ENCODE peak calls at places on chromosome 5, in five cellular contexts. One of them, this sample, is unnamed.

GRCh38 chr5:149605998-149606721 is 24.9 kb downstream of the ARHGEF37 start:
- DNase-seq in WTC11: no peak
- DNase-seq in HCT116: peak; percentile 90
- DNase-seq in H1: no peak
- DNase-seq in GM12878: peak; percentile 81
- DNase-seq in this sample: no peak

GRCh38 chr5:16025681-16026080 is 153.9 kb downstream of the MARCHF11 start:
- DNase-seq in WTC11: no peak
- DNase-seq in HCT116: no peak
- DNase-seq in H1: no peak
- DNase-seq in GM12878: no peak
- DNase-seq in this sample: no peak

GRCh38 chr5:119274767-119275130 is 81.1 kb upstream of the TNFAIP8 start:
- DNase-seq in WTC11: no peak
- DNase-seq in HCT116: peak; percentile 18
- DNase-seq in H1: no peak
- DNase-seq in GM12878: no peak
- DNase-seq in this sample: no peak

GRCh38 chr5:76807296-76807695 is 11.5 kb upstream of the F2RL1 start:
- DNase-seq in WTC11: no peak
- DNase-seq in HCT116: no peak
- DNase-seq in H1: no peak
- DNase-seq in GM12878: no peak
- DNase-seq in this sample: no peak

GRCh38 chr5:178215263-178216002 is 11.1 kb downstream of the HNRNPAB start:
- DNase-seq in WTC11: no peak
- DNase-seq in HCT116: no peak
- DNase-seq in H1: no peak
- DNase-seq in GM12878: no peak
- DNase-seq in this sample: no peak

GRCh38 chr5:120297621-120298020 is 166.5 kb upstream of the PRR16 start:
- DNase-seq in WTC11: no peak
- DNase-seq in HCT116: no peak
- DNase-seq in H1: no peak
- DNase-seq in GM12878: no peak
- DNase-seq in this sample: no peak

GRCh38 chr5:1172670-1173404 is 28.6 kb upstream of the SLC6A19 start:
- DNase-seq in WTC11: no peak
- DNase-seq in HCT116: no peak
- DNase-seq in H1: no peak
- DNase-seq in GM12878: no peak
- DNase-seq in this sample: no peak

GRCh38 chr5:74212336-74212735 is 428.2 kb downstream of the ENC1 start:
- DNase-seq in WTC11: peak; percentile 67
- DNase-seq in HCT116: peak; percentile 26
- DNase-seq in H1: peak; percentile 57
- DNase-seq in GM12878: no peak
- DNase-seq in this sample: peak; percentile 59

GRCh38 chr5:106843812-106844416 is 826.8 kb downstream of the EFNA5 start:
- DNase-seq in WTC11: no peak
- DNase-seq in HCT116: peak; percentile 13
- DNase-seq in H1: no peak
- DNase-seq in GM12878: no peak
- DNase-seq in this sample: peak; percentile 48

GRCh38 chr5:132230871-132231270 is 3.2 kb upstream of the P4HA2 start:
- DNase-seq in WTC11: no peak
- DNase-seq in HCT116: no peak
- DNase-seq in H1: no peak
- DNase-seq in GM12878: no peak
- DNase-seq in this sample: no peak

GRCh38 chr5:154202379-154203260 is 12.1 kb downstream of the GALNT10 start:
- DNase-seq in WTC11: no peak
- DNase-seq in HCT116: no peak
- DNase-seq in H1: no peak
- DNase-seq in GM12878: no peak
- DNase-seq in this sample: no peak

GRCh38 chr5:68330564-68330963 is 115.0 kb downstream of the PIK3R1 start:
- DNase-seq in WTC11: no peak
- DNase-seq in HCT116: no peak
- DNase-seq in H1: no peak
- DNase-seq in GM12878: no peak
- DNase-seq in this sample: no peak
- TF ChIP-seq SP1 in WTC11: no peak
- TF ChIP-seq SP1 in HCT116: no peak
- TF ChIP-seq SP1 in H1: no peak
- TF ChIP-seq SP1 in GM12878: no peak
- TF ChIP-seq SP1 in this sample: no peak

DNA sequence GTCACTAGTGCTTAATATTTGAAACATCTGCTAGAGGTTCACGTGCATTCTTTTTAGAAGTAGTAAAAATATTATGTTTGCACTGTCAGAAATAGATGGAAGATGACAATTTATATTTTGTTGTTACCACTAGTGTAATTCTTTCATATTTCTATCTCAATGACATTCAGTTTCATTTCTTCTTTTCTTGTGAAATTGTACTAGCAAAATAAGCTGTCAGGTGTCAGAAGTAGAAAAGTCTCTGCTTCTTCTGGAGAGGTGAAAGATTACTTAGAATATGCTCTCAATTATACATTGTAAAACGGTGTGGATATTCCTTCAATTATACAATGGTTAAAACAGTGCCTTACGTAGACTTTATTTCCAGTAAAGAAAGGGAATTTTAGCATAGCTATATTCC is 395.4 kb downstream of the CSNK1G3 start:
- DNase-seq in WTC11: no peak
- DNase-seq in HCT116: no peak
- DNase-seq in H1: no peak
- DNase-seq in GM12878: no peak
- DNase-seq in this sample: no peak
- TF ChIP-seq SP1 in WTC11: no peak
- TF ChIP-seq SP1 in HCT116: no peak
- TF ChIP-seq SP1 in H1: no peak
- TF ChIP-seq SP1 in GM12878: no peak
- TF ChIP-seq SP1 in this sample: no peak

GRCh38 chr5:39624268-39624886 is 199.6 kb upstream of the DAB2 start:
- DNase-seq in WTC11: no peak
- DNase-seq in HCT116: peak; percentile 58
- DNase-seq in H1: no peak
- DNase-seq in GM12878: peak; percentile 11
- DNase-seq in this sample: no peak
- TF ChIP-seq SP1 in WTC11: no peak
- TF ChIP-seq SP1 in HCT116: peak; percentile 85
- TF ChIP-seq SP1 in H1: no peak
- TF ChIP-seq SP1 in GM12878: no peak
- TF ChIP-seq SP1 in this sample: no peak

GRCh38 chr5:9239071-9239470 is 306.8 kb downstream of the SEMA5A start:
- DNase-seq in WTC11: no peak
- DNase-seq in HCT116: no peak
- DNase-seq in H1: no peak
- DNase-seq in GM12878: no peak
- DNase-seq in this sample: no peak
- TF ChIP-seq SP1 in WTC11: no peak
- TF ChIP-seq SP1 in HCT116: no peak
- TF ChIP-seq SP1 in H1: no peak
- TF ChIP-seq SP1 in GM12878: no peak
- TF ChIP-seq SP1 in this sample: no peak

DNA sequence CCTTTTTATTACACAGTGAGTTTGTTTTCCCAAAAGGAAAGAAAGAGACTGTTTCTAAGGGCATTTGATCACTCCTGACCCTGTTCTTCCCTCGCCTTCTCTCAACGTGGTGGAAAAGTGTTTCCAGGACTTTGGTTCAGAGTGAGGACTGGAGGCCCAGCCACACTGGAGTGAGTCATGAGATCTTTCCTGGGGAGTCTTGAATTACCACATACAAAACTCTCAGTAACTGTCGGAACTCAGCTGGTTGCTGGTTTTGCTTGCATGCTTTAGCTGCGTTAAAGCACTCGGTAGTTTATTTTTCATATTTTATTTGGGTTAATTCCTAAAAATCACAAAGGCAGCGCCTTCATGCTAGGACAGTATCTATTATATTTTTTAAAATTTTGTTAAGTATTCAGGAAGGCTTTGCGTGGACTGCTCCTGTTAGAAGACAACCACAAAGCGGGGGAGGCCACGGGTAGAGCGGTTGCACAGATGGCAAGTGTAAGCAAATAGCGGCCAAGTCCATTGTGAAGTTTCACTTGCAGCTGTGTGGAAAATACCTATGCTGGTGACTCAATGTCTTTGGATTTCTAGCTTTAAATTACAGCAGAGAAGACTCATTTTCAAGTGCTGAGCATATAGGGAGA is 77.7 kb downstream of the ARSB start:
- DNase-seq in WTC11: no peak
- DNase-seq in HCT116: no peak
- DNase-seq in H1: no peak
- DNase-seq in GM12878: peak; percentile 34
- DNase-seq in this sample: no peak
- TF ChIP-seq SP1 in WTC11: no peak
- TF ChIP-seq SP1 in HCT116: no peak
- TF ChIP-seq SP1 in H1: no peak
- TF ChIP-seq SP1 in GM12878: no peak
- TF ChIP-seq SP1 in this sample: no peak

GRCh38 chr5:146620663-146621051 is 104.7 kb upstream of the GPR151 start:
- DNase-seq in WTC11: no peak
- DNase-seq in HCT116: no peak
- DNase-seq in H1: peak; percentile 48
- DNase-seq in GM12878: no peak
- DNase-seq in this sample: no peak

GRCh38 chr5:146623657-146624056 is 107.7 kb upstream of the GPR151 start:
- DNase-seq in WTC11: no peak
- DNase-seq in HCT116: no peak
- DNase-seq in H1: no peak
- DNase-seq in GM12878: no peak
- DNase-seq in this sample: no peak

GRCh38 chr5:146624179-146624578 is 108.2 kb upstream of the GPR151 start:
- DNase-seq in WTC11: no peak
- DNase-seq in HCT116: no peak
- DNase-seq in H1: no peak
- DNase-seq in GM12878: no peak
- DNase-seq in this sample: no peak

GRCh38 chr5:146622391-146622790 is 106.4 kb upstream of the GPR151 start:
- DNase-seq in WTC11: no peak
- DNase-seq in HCT116: no peak
- DNase-seq in H1: no peak
- DNase-seq in GM12878: no peak
- DNase-seq in this sample: no peak

DNA sequence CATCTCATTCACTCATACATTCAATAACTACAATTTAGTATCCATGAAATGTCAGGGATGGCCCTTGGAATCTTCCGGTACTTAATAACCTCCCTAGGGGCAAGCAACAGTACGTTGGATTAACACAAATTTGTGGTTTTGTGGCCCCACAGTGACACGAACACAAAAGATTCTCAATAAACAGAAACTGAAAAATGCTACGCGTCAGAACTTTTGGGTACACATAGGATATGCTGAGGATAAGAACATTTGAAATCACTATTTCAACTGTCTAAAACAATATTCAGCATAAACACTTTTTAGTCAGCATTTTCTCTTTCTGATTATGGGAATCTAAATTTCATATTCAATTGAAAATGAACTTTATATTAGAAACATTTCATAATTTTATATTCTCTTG is 107.0 kb upstream of the GPR151 start:
- DNase-seq in WTC11: no peak
- DNase-seq in HCT116: no peak
- DNase-seq in H1: no peak
- DNase-seq in GM12878: no peak
- DNase-seq in this sample: no peak
- TF ChIP-seq SP1 in WTC11: no peak
- TF ChIP-seq SP1 in HCT116: no peak
- TF ChIP-seq SP1 in H1: no peak
- TF ChIP-seq SP1 in GM12878: no peak
- TF ChIP-seq SP1 in this sample: no peak

This sample was measured in HEK293T.